ENCODE peak calls at places on chromosomes 4 and X, in four cellular contexts. K is CD8-positive, alpha-beta memory T cell; J is K562; H is substantia nigra. Y is an unnamed sample.

GRCh38 chrX:18042776-18043175 is 177.9 kb downstream of the BEND2 start:
- DNase-seq in K (no peak), H (no peak), J (no peak), Y (no peak)

GRCh38 chr4:101685126-101685525 is 105.4 kb upstream of the BANK1 start:
- DNase-seq in K (no peak), H (no peak), J (no peak), Y (no peak)

GRCh38 chrX:13898084-13898483 is 81.2 kb upstream of the GPM6B start:
- DNase-seq in H (peak), K (no peak), J (peak), Y (peak)

GRCh38 chr4:87465739-87466366 is 43.5 kb downstream of the NUDT9 start:
- DNase-seq in J (peak), H (no peak), K (no peak), Y (peak)

GRCh38 chr4:176921256-176921655 is 128.5 kb upstream of the VEGFC start:
- DNase-seq in H (no peak), K (no peak), J (no peak), Y (no peak)

GRCh38 chr4:133162941-133163340 is 13.8 kb downstream of the PCDH10 start:
- DNase-seq in H (no peak), J (no peak), K (no peak), Y (no peak)

GRCh38 chr4:59655996-59656395 is 1544.1 kb upstream of the ADGRL3 start:
- DNase-seq in J (no peak), H (no peak), K (no peak), Y (no peak)

GRCh38 chrX:22063284-22063683 is 31.2 kb downstream of the PHEX start:
- DNase-seq in H (no peak), K (no peak), J (peak), Y (no peak)

GRCh38 chrX:15500497-15500966 is at the start of gene BMX:
- DNase-seq in J (no peak), K (no peak), H (no peak), Y (no peak)

GRCh38 chr4:20944961-20945360 is 244.7 kb downstream of the PACRGL start:
- DNase-seq in K (no peak), J (no peak), H (no peak), Y (no peak)

DNA sequence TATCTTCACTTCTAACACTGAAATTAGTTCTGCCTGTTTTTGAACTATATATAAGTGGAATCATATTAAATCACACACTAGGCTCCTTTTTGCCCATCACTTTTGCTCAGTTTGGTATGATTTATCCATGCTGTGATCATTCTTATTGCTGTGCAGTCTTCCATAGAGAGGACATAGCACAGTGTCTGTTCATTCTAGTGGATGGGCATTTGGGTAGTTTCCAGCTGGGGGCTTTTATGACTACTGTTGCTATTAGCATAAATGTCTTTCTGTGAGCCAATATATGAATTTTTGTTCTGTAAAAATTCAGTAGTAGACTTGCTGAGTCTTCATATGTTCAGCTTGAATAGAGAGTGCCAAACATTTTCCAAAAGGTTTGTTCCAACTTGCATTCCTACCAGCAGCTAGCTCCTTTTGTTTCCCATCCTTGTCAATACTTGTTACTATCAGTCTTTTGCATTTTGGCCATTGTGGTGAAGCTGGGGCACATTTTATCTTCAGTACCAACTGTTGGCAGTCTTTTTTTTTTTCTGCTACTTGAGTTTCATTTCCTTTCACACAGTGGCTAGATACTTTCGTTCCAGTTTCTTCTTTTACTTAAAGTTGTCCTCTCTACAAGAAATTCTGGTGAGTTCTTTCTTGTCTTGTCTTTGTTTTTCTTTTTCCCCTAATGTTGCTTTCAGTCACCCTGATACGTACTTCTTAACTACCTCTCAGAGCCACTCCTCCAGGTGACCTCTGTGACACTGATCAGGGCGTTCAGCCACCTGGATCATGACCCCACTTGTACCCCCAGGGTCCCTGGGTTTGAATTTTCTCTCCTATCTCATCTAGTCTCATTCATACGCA is 87.0 kb downstream of the ANXA3 start:
- DNase-seq in H (no peak), J (no peak), K (no peak), Y (no peak)
- H3K27ac ChIP-seq in H (no peak), J (no peak), K (no peak), Y (no peak)

DNA sequence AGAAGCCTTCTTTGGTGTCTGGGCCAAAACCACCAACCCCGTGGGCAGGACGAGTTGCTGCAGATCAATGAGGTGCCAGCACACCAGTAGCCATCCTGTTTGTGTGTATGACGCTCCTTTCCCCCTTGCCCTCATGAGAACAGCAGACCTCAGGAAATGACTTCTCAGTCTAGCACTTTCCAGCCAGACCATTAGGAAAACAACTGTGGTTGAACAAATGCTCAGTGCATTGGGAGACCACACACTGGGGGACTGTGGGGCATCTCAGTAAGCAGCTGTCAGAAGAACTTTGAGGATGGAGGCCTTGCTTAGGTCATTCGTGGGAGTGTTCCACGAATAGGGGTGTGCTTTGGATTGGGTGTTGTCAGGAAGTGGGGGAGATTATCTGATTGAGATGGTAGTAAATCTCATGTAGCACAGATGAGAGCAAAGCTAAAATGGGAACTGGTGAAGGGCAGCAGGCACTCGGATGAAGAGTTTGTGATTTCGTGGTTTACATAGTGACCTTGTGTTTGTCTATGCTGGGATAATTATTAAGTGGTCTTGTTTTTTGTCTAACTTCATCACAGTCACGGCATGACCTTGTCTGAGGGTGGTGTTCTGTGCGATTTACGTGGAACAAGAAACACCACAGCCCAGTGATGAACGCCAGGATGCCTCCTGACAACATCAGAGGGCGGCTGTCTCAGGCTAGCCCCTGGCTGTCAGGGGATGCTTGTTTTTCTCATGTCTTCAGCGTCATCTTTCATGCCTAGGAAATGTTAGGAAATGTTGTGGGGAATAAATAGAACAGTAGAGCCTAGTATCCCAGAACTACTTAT is 70.1 kb downstream of the USP46 start:
- DNase-seq in J (peak), K (peak), H (no peak), Y (peak)
- H3K27ac ChIP-seq in J (no peak), K (peak), H (no peak), Y (peak)

GRCh38 chrX:119760026-119760902 is 1.9 kb downstream of the SOWAHD start:
- DNase-seq in K (no peak), J (no peak), H (no peak), Y (no peak)

GRCh38 chrX:119759333-119759766 is 962 bp downstream of the SOWAHD start:
- DNase-seq in H (no peak), K (no peak), J (no peak), Y (no peak)

GRCh38 chrX:119763836-119764387 is 5.5 kb downstream of the SOWAHD start:
- DNase-seq in K (no peak), H (no peak), J (no peak), Y (no peak)

GRCh38 chrX:119762718-119763117 is 4.3 kb downstream of the SOWAHD start:
- DNase-seq in K (no peak), J (no peak), H (no peak), Y (no peak)

GRCh38 chrX:119763175-119763574 is 4.8 kb downstream of the SOWAHD start:
- DNase-seq in J (no peak), K (no peak), H (no peak), Y (peak)
- H3K27ac ChIP-seq in J (no peak), K (no peak), H (no peak), Y (no peak)

GRCh38 chr4:153933851-153934688 is 145.2 kb upstream of the SFRP2 start:
- DNase-seq in J (no peak), H (no peak), K (no peak), Y (no peak)
- H3K27ac ChIP-seq in J (no peak), H (peak), K (no peak), Y (no peak)

GRCh38 chrX:138871739-138872138 is 160.2 kb upstream of the FGF13 start:
- DNase-seq in K (no peak), J (no peak), H (no peak), Y (no peak)

GRCh38 chrX:138877746-138878145 is 166.2 kb upstream of the FGF13 start:
- DNase-seq in H (no peak), J (no peak), K (no peak), Y (no peak)

GRCh38 chrX:138875472-138875871 is 164.0 kb upstream of the FGF13 start:
- DNase-seq in H (no peak), K (no peak), J (no peak), Y (no peak)

GRCh38 chrX:138874271-138874670 is 162.8 kb upstream of the FGF13 start:
- DNase-seq in H (no peak), J (no peak), K (no peak), Y (no peak)

GRCh38 chrX:138872537-138872936 is 161.0 kb upstream of the FGF13 start:
- DNase-seq in K (no peak), H (no peak), J (no peak), Y (no peak)
- H3K27ac ChIP-seq in K (no peak), H (no peak), J (no peak), Y (no peak)

GRCh38 chrX:154295664-154296310 is at the start of gene TKTL1:
- DNase-seq in J (no peak), K (no peak), H (no peak), Y (no peak)

GRCh38 chrX:154300815-154301214 is 5.2 kb downstream of the TKTL1 start:
- DNase-seq in K (no peak), J (no peak), H (no peak), Y (no peak)

GRCh38 chrX:154296731-154297130 is 1.1 kb downstream of the TKTL1 start:
- DNase-seq in J (no peak), H (no peak), K (no peak), Y (no peak)

GRCh38 chrX:154294791-154295580 is at the start of gene TEX28:
- DNase-seq in H (no peak), K (no peak), J (no peak), Y (no peak)

DNA sequence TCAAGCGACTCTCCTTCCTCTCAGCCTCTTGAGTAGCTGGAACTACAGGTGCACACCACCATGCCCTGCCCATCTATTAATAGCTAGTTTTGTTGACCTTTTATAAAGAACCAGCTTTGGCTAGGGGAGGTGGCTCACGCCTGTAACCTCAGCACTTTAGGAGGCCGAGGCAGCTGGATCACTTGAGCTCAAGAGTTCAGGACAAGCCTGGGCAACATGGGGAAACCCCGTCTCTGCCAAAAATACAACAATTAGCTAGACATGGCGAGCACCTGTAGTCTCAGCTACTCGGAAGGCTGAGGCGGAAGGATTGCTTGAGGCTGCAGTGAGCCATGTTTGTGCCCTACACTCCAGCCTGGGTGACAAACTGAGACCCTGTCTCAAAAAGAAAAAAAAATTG is 2.7 kb downstream of the TKTL1 start:
- DNase-seq in J (no peak), K (no peak), H (no peak), Y (no peak)
- H3K27ac ChIP-seq in J (no peak), K (no peak), H (no peak), Y (no peak)

GRCh38 chr4:8168232-8168631 is 9.6 kb upstream of the ABLIM2 start:
- DNase-seq in J (no peak), H (no peak), K (no peak), Y (no peak)
- H3K27ac ChIP-seq in J (no peak), H (no peak), K (no peak), Y (no peak)

Y was measured in brain microvascular endothelial cell.